ENCODE peak calls at places on chromosomes 5 and 9, in five cellular contexts. One of them, this sample, is unnamed.

GRCh38 chr5:55071413-55071812 is 31.0 kb upstream of the GZMA start:
- DNase-seq in breast epithelium: no peak
- DNase-seq in right atrium auricular region: no peak
- DNase-seq in H9: peak; percentile 29
- DNase-seq in SK-N-SH: no peak
- DNase-seq in this sample: no peak

GRCh38 chr9:127612993-127613954 is 1.2 kb downstream of the STXBP1 start:
- DNase-seq in breast epithelium: peak; percentile 46
- DNase-seq in right atrium auricular region: peak; percentile 92
- DNase-seq in H9: peak; percentile 46
- DNase-seq in SK-N-SH: peak; percentile 82
- DNase-seq in this sample: peak; percentile 11

GRCh38 chr9:110575169-110575568 is 4.4 kb downstream of the SVEP1 start:
- DNase-seq in breast epithelium: no peak
- DNase-seq in right atrium auricular region: peak; percentile 63
- DNase-seq in H9: no peak
- DNase-seq in SK-N-SH: no peak
- DNase-seq in this sample: no peak

GRCh38 chr5:107012371-107012770 is 658.4 kb downstream of the EFNA5 start:
- DNase-seq in breast epithelium: no peak
- DNase-seq in right atrium auricular region: no peak
- DNase-seq in H9: no peak
- DNase-seq in SK-N-SH: no peak
- DNase-seq in this sample: no peak

GRCh38 chr5:56550227-56550626 is 265.1 kb upstream of the MAP3K1 start:
- DNase-seq in breast epithelium: no peak
- DNase-seq in right atrium auricular region: no peak
- DNase-seq in H9: no peak
- DNase-seq in SK-N-SH: no peak
- DNase-seq in this sample: no peak

GRCh38 chr9:98706651-98707103 is 2.1 kb downstream of the GABBR2 start:
- DNase-seq in breast epithelium: no peak
- DNase-seq in right atrium auricular region: no peak
- DNase-seq in H9: no peak
- DNase-seq in SK-N-SH: no peak
- DNase-seq in this sample: no peak

GRCh38 chr9:86034863-86035734 is 64.3 kb downstream of the GOLM1 start:
- DNase-seq in breast epithelium: no peak
- DNase-seq in right atrium auricular region: no peak
- DNase-seq in H9: peak; percentile 68
- DNase-seq in SK-N-SH: peak; percentile 76
- DNase-seq in this sample: no peak

GRCh38 chr9:106655966-106656365 is 207.0 kb upstream of the ZNF462 start:
- DNase-seq in breast epithelium: no peak
- DNase-seq in right atrium auricular region: no peak
- DNase-seq in H9: no peak
- DNase-seq in SK-N-SH: no peak
- DNase-seq in this sample: no peak

GRCh38 chr5:145981612-145982571 is 45.5 kb downstream of the SH3RF2 start:
- DNase-seq in breast epithelium: peak; percentile 57
- DNase-seq in right atrium auricular region: no peak
- DNase-seq in H9: no peak
- DNase-seq in SK-N-SH: no peak
- DNase-seq in this sample: no peak

GRCh38 chr5:150637245-150638052 is 3.0 kb upstream of the SYNPO start:
- DNase-seq in breast epithelium: no peak
- DNase-seq in right atrium auricular region: no peak
- DNase-seq in H9: no peak
- DNase-seq in SK-N-SH: no peak
- DNase-seq in this sample: no peak

GRCh38 chr5:14156611-14157493 is 13.7 kb downstream of the TRIO start:
- DNase-seq in breast epithelium: peak; percentile 46
- DNase-seq in right atrium auricular region: no peak
- DNase-seq in H9: no peak
- DNase-seq in SK-N-SH: peak; percentile 45
- DNase-seq in this sample: peak; percentile 59

GRCh38 chr9:20630241-20630943 is 8.1 kb upstream of the MLLT3 start:
- DNase-seq in breast epithelium: no peak
- DNase-seq in right atrium auricular region: no peak
- DNase-seq in H9: no peak
- DNase-seq in SK-N-SH: no peak
- DNase-seq in this sample: no peak

GRCh38 chr5:127892467-127893207 is 189.4 kb downstream of the CCDC192 start:
- DNase-seq in breast epithelium: no peak
- DNase-seq in right atrium auricular region: no peak
- DNase-seq in H9: no peak
- DNase-seq in SK-N-SH: peak; percentile 10
- DNase-seq in this sample: no peak

GRCh38 chr5:96256795-96257470 is 176.1 kb downstream of the PCSK1 start:
- DNase-seq in breast epithelium: no peak
- DNase-seq in right atrium auricular region: no peak
- DNase-seq in H9: no peak
- DNase-seq in SK-N-SH: peak; percentile 59
- DNase-seq in this sample: no peak

GRCh38 chr9:631596-631995 is 209.9 kb upstream of the DMRT1 start:
- DNase-seq in breast epithelium: no peak
- DNase-seq in right atrium auricular region: no peak
- DNase-seq in H9: no peak
- DNase-seq in SK-N-SH: no peak
- DNase-seq in this sample: no peak

GRCh38 chr9:129584136-129584535 is 36.8 kb downstream of the C9orf50 start:
- DNase-seq in breast epithelium: peak; percentile 69
- DNase-seq in right atrium auricular region: peak; percentile 73
- DNase-seq in H9: peak; percentile 83
- DNase-seq in SK-N-SH: peak; percentile 85
- DNase-seq in this sample: peak; percentile 63

GRCh38 chr9:1972672-1973071 is 42.5 kb upstream of the SMARCA2 start:
- DNase-seq in breast epithelium: no peak
- DNase-seq in right atrium auricular region: no peak
- DNase-seq in H9: no peak
- DNase-seq in SK-N-SH: no peak
- DNase-seq in this sample: no peak

GRCh38 chr9:112069318-112070169 is 105.6 kb downstream of the SUSD1 start:
- DNase-seq in breast epithelium: no peak
- DNase-seq in right atrium auricular region: no peak
- DNase-seq in H9: no peak
- DNase-seq in SK-N-SH: no peak
- DNase-seq in this sample: peak; percentile 52

GRCh38 chr5:171980729-171981128 is 25.7 kb downstream of the FBXW11 start:
- DNase-seq in breast epithelium: no peak
- DNase-seq in right atrium auricular region: no peak
- DNase-seq in H9: peak; percentile 55
- DNase-seq in SK-N-SH: no peak
- DNase-seq in this sample: no peak

GRCh38 chr5:126680215-126680817 is 79.6 kb downstream of the PHAX start:
- DNase-seq in breast epithelium: no peak
- DNase-seq in right atrium auricular region: no peak
- DNase-seq in H9: peak; percentile 77
- DNase-seq in SK-N-SH: peak; percentile 73
- DNase-seq in this sample: peak; percentile 33

GRCh38 chr9:89363311-89363670 is 45.0 kb downstream of the SECISBP2 start:
- DNase-seq in breast epithelium: no peak
- DNase-seq in right atrium auricular region: no peak
- DNase-seq in H9: peak; percentile 23
- DNase-seq in SK-N-SH: no peak
- DNase-seq in this sample: no peak

GRCh38 chr5:73306741-73307275 is 133.8 kb downstream of the TMEM174 start:
- DNase-seq in breast epithelium: no peak
- DNase-seq in right atrium auricular region: no peak
- DNase-seq in H9: no peak
- DNase-seq in SK-N-SH: no peak
- DNase-seq in this sample: no peak

GRCh38 chr5:142472306-142472951 is 147.6 kb upstream of the SPRY4 start:
- DNase-seq in breast epithelium: no peak
- DNase-seq in right atrium auricular region: no peak
- DNase-seq in H9: no peak
- DNase-seq in SK-N-SH: no peak
- DNase-seq in this sample: no peak

GRCh38 chr5:131563434-131564228 is 71.4 kb downstream of the RAPGEF6 start:
- DNase-seq in breast epithelium: no peak
- DNase-seq in right atrium auricular region: no peak
- DNase-seq in H9: no peak
- DNase-seq in SK-N-SH: no peak
- DNase-seq in this sample: no peak

GRCh38 chr9:78021692-78022091 is 9.9 kb downstream of the GNAQ start:
- DNase-seq in breast epithelium: no peak
- DNase-seq in right atrium auricular region: no peak
- DNase-seq in H9: no peak
- DNase-seq in SK-N-SH: no peak
- DNase-seq in this sample: no peak
- TF ChIP-seq CTCF in breast epithelium: no peak
- TF ChIP-seq CTCF in right atrium auricular region: no peak
- TF ChIP-seq CTCF in H9: no peak
- TF ChIP-seq CTCF in SK-N-SH: no peak
- TF ChIP-seq CTCF in this sample: no peak

GRCh38 chr5:497871-498509 is 26.3 kb downstream of the SLC9A3 start:
- DNase-seq in breast epithelium: no peak
- DNase-seq in right atrium auricular region: no peak
- DNase-seq in H9: no peak
- DNase-seq in SK-N-SH: no peak
- DNase-seq in this sample: no peak
- H3K27me3 ChIP-seq in breast epithelium: peaks cover 4% of the 10 kb centered on the region
- H3K27me3 ChIP-seq in right atrium auricular region: no peaks in the 10 kb centered on the region
- H3K27me3 ChIP-seq in H9: peaks cover 34% of the 10 kb centered on the region
- H3K27me3 ChIP-seq in SK-N-SH: peaks cover 31% of the 10 kb centered on the region
- H3K27me3 ChIP-seq in this sample: no peaks in the 10 kb centered on the region

GRCh38 chr5:43041669-43042175 is 1.6 kb upstream of the ANXA2R start:
- DNase-seq in breast epithelium: no peak
- DNase-seq in right atrium auricular region: peak; percentile 68
- DNase-seq in H9: no peak
- DNase-seq in SK-N-SH: no peak
- DNase-seq in this sample: no peak

GRCh38 chr5:43042626-43043399 is 2.7 kb upstream of the ANXA2R start:
- DNase-seq in breast epithelium: no peak
- DNase-seq in right atrium auricular region: peak; percentile 76
- DNase-seq in H9: peak; percentile 54
- DNase-seq in SK-N-SH: peak; percentile 35
- DNase-seq in this sample: peak; percentile 85

GRCh38 chr5:43041131-43041668 is 1.1 kb upstream of the ANXA2R start:
- DNase-seq in breast epithelium: no peak
- DNase-seq in right atrium auricular region: peak; percentile 75
- DNase-seq in H9: no peak
- DNase-seq in SK-N-SH: no peak
- DNase-seq in this sample: no peak

GRCh38 chr5:43043400-43043756 is 3.3 kb upstream of the ANXA2R start:
- DNase-seq in breast epithelium: no peak
- DNase-seq in right atrium auricular region: no peak
- DNase-seq in H9: no peak
- DNase-seq in SK-N-SH: no peak
- DNase-seq in this sample: no peak

DNA sequence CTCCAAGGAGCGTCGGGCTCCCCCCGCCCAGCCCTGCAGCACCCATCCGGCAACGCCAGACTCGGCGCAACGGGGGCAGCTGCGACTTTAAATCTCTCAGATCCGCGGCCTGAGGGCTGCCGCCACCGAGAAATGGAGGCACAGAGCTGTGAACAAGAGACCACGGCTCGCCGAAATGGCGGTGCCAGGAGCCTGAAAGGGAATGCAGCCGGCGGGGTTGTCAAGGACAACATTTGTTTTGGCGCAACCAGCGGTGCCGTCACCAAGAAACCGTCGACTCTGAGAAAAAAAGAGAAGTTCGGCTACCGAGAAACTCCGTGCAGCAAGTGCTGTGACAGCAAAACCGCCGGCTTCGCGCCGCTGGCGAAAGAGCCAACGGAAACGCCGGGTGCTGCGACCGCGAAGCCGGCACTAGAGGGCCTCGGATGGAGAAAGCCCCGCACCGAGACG is 2.1 kb upstream of the ANXA2R start:
- DNase-seq in breast epithelium: no peak
- DNase-seq in right atrium auricular region: peak; percentile 87
- DNase-seq in H9: peak; percentile 66
- DNase-seq in SK-N-SH: peak; percentile 68
- DNase-seq in this sample: peak; percentile 92
- TF ChIP-seq CTCF in breast epithelium: no peak
- TF ChIP-seq CTCF in right atrium auricular region: no peak
- TF ChIP-seq CTCF in H9: peak; percentile 33
- TF ChIP-seq CTCF in SK-N-SH: peak; percentile 37
- TF ChIP-seq CTCF in this sample: peak; percentile 41

DNA sequence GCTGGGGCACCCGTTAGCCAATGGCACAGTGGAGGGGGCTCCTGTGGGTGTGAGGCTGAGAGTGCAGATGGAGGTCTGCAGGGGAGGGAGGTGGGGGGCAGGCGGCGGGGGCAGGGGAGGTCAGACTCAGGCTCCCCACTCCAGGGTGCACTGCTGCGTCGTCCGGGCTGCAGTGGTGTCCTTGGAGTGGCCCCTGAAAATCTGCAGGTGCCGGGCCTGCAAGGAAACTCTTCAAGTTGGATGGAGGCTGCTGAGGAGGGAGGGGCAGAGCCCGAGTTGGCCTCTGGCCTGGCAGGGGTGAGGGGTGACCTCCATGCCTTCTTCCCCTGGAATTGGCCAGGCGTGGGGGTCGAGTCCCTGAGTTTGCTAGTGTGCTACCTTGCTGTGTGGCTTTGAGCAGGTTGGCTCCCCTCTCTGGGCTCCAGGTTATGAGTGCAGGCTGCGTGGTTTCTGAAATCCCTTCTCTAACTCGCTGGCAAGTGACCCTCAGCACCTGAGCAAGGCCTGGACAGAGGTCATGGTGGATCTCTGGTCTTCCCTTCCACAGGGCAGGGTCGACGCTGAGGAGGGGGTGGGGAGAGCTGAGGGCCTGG is 877 bp downstream of the ADAMTSL2 start:
- DNase-seq in breast epithelium: no peak
- DNase-seq in right atrium auricular region: no peak
- DNase-seq in H9: no peak
- DNase-seq in SK-N-SH: no peak
- DNase-seq in this sample: no peak
- H3K27me3 ChIP-seq in breast epithelium: no peaks in the 10 kb centered on the region
- H3K27me3 ChIP-seq in right atrium auricular region: no peaks in the 10 kb centered on the region
- H3K27me3 ChIP-seq in H9: no peaks in the 10 kb centered on the region
- H3K27me3 ChIP-seq in SK-N-SH: no peaks in the 10 kb centered on the region
- H3K27me3 ChIP-seq in this sample: peaks cover 4% of the 10 kb centered on the region

GRCh38 chr5:156871212-156871611 is 21.1 kb downstream of the PPP1R2B start:
- DNase-seq in breast epithelium: no peak
- DNase-seq in right atrium auricular region: no peak
- DNase-seq in H9: no peak
- DNase-seq in SK-N-SH: no peak
- DNase-seq in this sample: no peak
- TF ChIP-seq CTCF in breast epithelium: no peak
- TF ChIP-seq CTCF in right atrium auricular region: no peak
- TF ChIP-seq CTCF in H9: no peak
- TF ChIP-seq CTCF in SK-N-SH: no peak
- TF ChIP-seq CTCF in this sample: no peak

GRCh38 chr5:3656803-3657202 is 61.2 kb downstream of the IRX1 start:
- DNase-seq in breast epithelium: no peak
- DNase-seq in right atrium auricular region: no peak
- DNase-seq in H9: no peak
- DNase-seq in SK-N-SH: no peak
- DNase-seq in this sample: no peak
- H3K27me3 ChIP-seq in breast epithelium: no peaks in the 10 kb centered on the region
- H3K27me3 ChIP-seq in right atrium auricular region: no peaks in the 10 kb centered on the region
- H3K27me3 ChIP-seq in H9: no peaks in the 10 kb centered on the region
- H3K27me3 ChIP-seq in SK-N-SH: no peaks in the 10 kb centered on the region
- H3K27me3 ChIP-seq in this sample: no peaks in the 10 kb centered on the region

This sample was measured in GM06990.